ENCODE peak calls at places on chromosomes 5 and 9, in six cellular contexts. One of them, this sample, is unnamed.

GRCh38 chr5:8102714-8103113 is 233.8 kb downstream of the MTRR start:
- DNase-seq in A673: no peak
- DNase-seq in CD8-positive, alpha-beta T cell: no peak
- DNase-seq in heart left ventricle: no peak
- DNase-seq in AG10803: no peak
- DNase-seq in CD4-positive, CD25-positive, alpha-beta regulatory T cell: no peak
- DNase-seq in this sample: no peak

GRCh38 chr9:76086521-76086920 is 196.0 kb downstream of the PCSK5 start:
- DNase-seq in A673: no peak
- DNase-seq in CD8-positive, alpha-beta T cell: no peak
- DNase-seq in heart left ventricle: no peak
- DNase-seq in AG10803: peak; percentile 21
- DNase-seq in CD4-positive, CD25-positive, alpha-beta regulatory T cell: no peak
- DNase-seq in this sample: peak; percentile 11

GRCh38 chr9:114098660-114099522 is at the start of gene KIF12:
- DNase-seq in A673: peak; percentile 66
- DNase-seq in CD8-positive, alpha-beta T cell: peak; percentile 14
- DNase-seq in heart left ventricle: no peak
- DNase-seq in AG10803: no peak
- DNase-seq in CD4-positive, CD25-positive, alpha-beta regulatory T cell: no peak
- DNase-seq in this sample: no peak

GRCh38 chr5:157505496-157505895 is 45.5 kb downstream of the NIPAL4 start:
- DNase-seq in A673: no peak
- DNase-seq in CD8-positive, alpha-beta T cell: no peak
- DNase-seq in heart left ventricle: no peak
- DNase-seq in AG10803: no peak
- DNase-seq in CD4-positive, CD25-positive, alpha-beta regulatory T cell: no peak
- DNase-seq in this sample: no peak

GRCh38 chr9:134968011-134968822 is 50.5 kb upstream of the FCN1 start:
- DNase-seq in A673: peak; percentile 35
- DNase-seq in CD8-positive, alpha-beta T cell: no peak
- DNase-seq in heart left ventricle: no peak
- DNase-seq in AG10803: no peak
- DNase-seq in CD4-positive, CD25-positive, alpha-beta regulatory T cell: no peak
- DNase-seq in this sample: peak; percentile 13

GRCh38 chr9:137243626-137244485 is 2.8 kb downstream of the TUBB4B start:
- DNase-seq in A673: no peak
- DNase-seq in CD8-positive, alpha-beta T cell: no peak
- DNase-seq in heart left ventricle: no peak
- DNase-seq in AG10803: no peak
- DNase-seq in CD4-positive, CD25-positive, alpha-beta regulatory T cell: no peak
- DNase-seq in this sample: peak; percentile 20

GRCh38 chr9:27194401-27195091 is 85.5 kb downstream of the TEK start:
- DNase-seq in A673: no peak
- DNase-seq in CD8-positive, alpha-beta T cell: no peak
- DNase-seq in heart left ventricle: no peak
- DNase-seq in AG10803: peak; percentile 76
- DNase-seq in CD4-positive, CD25-positive, alpha-beta regulatory T cell: no peak
- DNase-seq in this sample: peak; percentile 71

GRCh38 chr5:147509041-147509709 is 693 bp downstream of the DPYSL3 start:
- DNase-seq in A673: no peak
- DNase-seq in CD8-positive, alpha-beta T cell: no peak
- DNase-seq in heart left ventricle: peak; percentile 42
- DNase-seq in AG10803: peak; percentile 17
- DNase-seq in CD4-positive, CD25-positive, alpha-beta regulatory T cell: no peak
- DNase-seq in this sample: peak; percentile 31

GRCh38 chr5:109688647-109688998 is 1.1 kb upstream of the MAN2A1 start:
- DNase-seq in A673: peak; percentile 82
- DNase-seq in CD8-positive, alpha-beta T cell: no peak
- DNase-seq in heart left ventricle: no peak
- DNase-seq in AG10803: no peak
- DNase-seq in CD4-positive, CD25-positive, alpha-beta regulatory T cell: peak; percentile 15
- DNase-seq in this sample: no peak

GRCh38 chr9:6584881-6585597 is 60.5 kb downstream of the GLDC start:
- DNase-seq in A673: peak; percentile 40
- DNase-seq in CD8-positive, alpha-beta T cell: no peak
- DNase-seq in heart left ventricle: no peak
- DNase-seq in AG10803: peak; percentile 44
- DNase-seq in CD4-positive, CD25-positive, alpha-beta regulatory T cell: no peak
- DNase-seq in this sample: peak; percentile 64

GRCh38 chr5:38162625-38163024 is 95.7 kb upstream of the EGFLAM start:
- DNase-seq in A673: no peak
- DNase-seq in CD8-positive, alpha-beta T cell: no peak
- DNase-seq in heart left ventricle: no peak
- DNase-seq in AG10803: no peak
- DNase-seq in CD4-positive, CD25-positive, alpha-beta regulatory T cell: no peak
- DNase-seq in this sample: no peak

GRCh38 chr9:133703571-133704399 is 34.4 kb downstream of the SARDH start:
- DNase-seq in A673: no peak
- DNase-seq in CD8-positive, alpha-beta T cell: peak; percentile 36
- DNase-seq in heart left ventricle: peak; percentile 5
- DNase-seq in AG10803: no peak
- DNase-seq in CD4-positive, CD25-positive, alpha-beta regulatory T cell: no peak
- DNase-seq in this sample: no peak

GRCh38 chr5:133992429-133993151 is 12.2 kb downstream of the VDAC1 start:
- DNase-seq in A673: no peak
- DNase-seq in CD8-positive, alpha-beta T cell: no peak
- DNase-seq in heart left ventricle: peak; percentile 69
- DNase-seq in AG10803: no peak
- DNase-seq in CD4-positive, CD25-positive, alpha-beta regulatory T cell: no peak
- DNase-seq in this sample: no peak

GRCh38 chr9:71638627-71639026 is 129.7 kb downstream of the CEMIP2 start:
- DNase-seq in A673: no peak
- DNase-seq in CD8-positive, alpha-beta T cell: no peak
- DNase-seq in heart left ventricle: peak; percentile 57
- DNase-seq in AG10803: no peak
- DNase-seq in CD4-positive, CD25-positive, alpha-beta regulatory T cell: no peak
- DNase-seq in this sample: peak; percentile 44

GRCh38 chr5:395156-395920 is 47.6 kb upstream of the EXOC3 start:
- DNase-seq in A673: no peak
- DNase-seq in CD8-positive, alpha-beta T cell: no peak
- DNase-seq in heart left ventricle: no peak
- DNase-seq in AG10803: peak; percentile 97
- DNase-seq in CD4-positive, CD25-positive, alpha-beta regulatory T cell: no peak
- DNase-seq in this sample: peak; percentile 73

GRCh38 chr9:93911871-93912554 is 43.1 kb downstream of the BARX1 start:
- DNase-seq in A673: no peak
- DNase-seq in CD8-positive, alpha-beta T cell: no peak
- DNase-seq in heart left ventricle: peak; percentile 45
- DNase-seq in AG10803: no peak
- DNase-seq in CD4-positive, CD25-positive, alpha-beta regulatory T cell: no peak
- DNase-seq in this sample: no peak

GRCh38 chr9:133713960-133714495 is 24.1 kb downstream of the SARDH start:
- DNase-seq in A673: no peak
- DNase-seq in CD8-positive, alpha-beta T cell: no peak
- DNase-seq in heart left ventricle: no peak
- DNase-seq in AG10803: no peak
- DNase-seq in CD4-positive, CD25-positive, alpha-beta regulatory T cell: no peak
- DNase-seq in this sample: no peak

GRCh38 chr5:157371655-157372471 is 88.2 kb upstream of the NIPAL4 start:
- DNase-seq in A673: no peak
- DNase-seq in CD8-positive, alpha-beta T cell: no peak
- DNase-seq in heart left ventricle: no peak
- DNase-seq in AG10803: peak; percentile 29
- DNase-seq in CD4-positive, CD25-positive, alpha-beta regulatory T cell: no peak
- DNase-seq in this sample: peak; percentile 34

GRCh38 chr5:174318578-174318977 is 273.1 kb downstream of the NSG2 start:
- DNase-seq in A673: no peak
- DNase-seq in CD8-positive, alpha-beta T cell: no peak
- DNase-seq in heart left ventricle: no peak
- DNase-seq in AG10803: no peak
- DNase-seq in CD4-positive, CD25-positive, alpha-beta regulatory T cell: no peak
- DNase-seq in this sample: no peak

GRCh38 chr5:72030237-72030636 is 77.0 kb upstream of the MAP1B start:
- DNase-seq in A673: no peak
- DNase-seq in CD8-positive, alpha-beta T cell: no peak
- DNase-seq in heart left ventricle: no peak
- DNase-seq in AG10803: no peak
- DNase-seq in CD4-positive, CD25-positive, alpha-beta regulatory T cell: no peak
- DNase-seq in this sample: no peak

GRCh38 chr5:135332519-135333150 is 66.4 kb downstream of the MACROH2A1 start:
- DNase-seq in A673: peak; percentile 62
- DNase-seq in CD8-positive, alpha-beta T cell: no peak
- DNase-seq in heart left ventricle: no peak
- DNase-seq in AG10803: peak; percentile 68
- DNase-seq in CD4-positive, CD25-positive, alpha-beta regulatory T cell: no peak
- DNase-seq in this sample: peak; percentile 78

GRCh38 chr5:56454219-56454862 is 221.2 kb upstream of the ANKRD55 start:
- DNase-seq in A673: no peak
- DNase-seq in CD8-positive, alpha-beta T cell: no peak
- DNase-seq in heart left ventricle: no peak
- DNase-seq in AG10803: no peak
- DNase-seq in CD4-positive, CD25-positive, alpha-beta regulatory T cell: no peak
- DNase-seq in this sample: no peak

GRCh38 chr5:154476343-154477213 is 1.4 kb downstream of the HAND1 start:
- DNase-seq in A673: no peak
- DNase-seq in CD8-positive, alpha-beta T cell: no peak
- DNase-seq in heart left ventricle: no peak
- DNase-seq in AG10803: no peak
- DNase-seq in CD4-positive, CD25-positive, alpha-beta regulatory T cell: no peak
- DNase-seq in this sample: no peak
- H3K4me3 ChIP-seq in A673: no peak overlapping the region
- H3K4me3 ChIP-seq in CD8-positive, alpha-beta T cell: no peak overlapping the region
- H3K4me3 ChIP-seq in heart left ventricle: peak overlapping the region; percentile 47
- H3K4me3 ChIP-seq in AG10803: no peak overlapping the region
- H3K4me3 ChIP-seq in CD4-positive, CD25-positive, alpha-beta regulatory T cell: no peak overlapping the region
- H3K4me3 ChIP-seq in this sample: peak overlapping the region; percentile 1

DNA sequence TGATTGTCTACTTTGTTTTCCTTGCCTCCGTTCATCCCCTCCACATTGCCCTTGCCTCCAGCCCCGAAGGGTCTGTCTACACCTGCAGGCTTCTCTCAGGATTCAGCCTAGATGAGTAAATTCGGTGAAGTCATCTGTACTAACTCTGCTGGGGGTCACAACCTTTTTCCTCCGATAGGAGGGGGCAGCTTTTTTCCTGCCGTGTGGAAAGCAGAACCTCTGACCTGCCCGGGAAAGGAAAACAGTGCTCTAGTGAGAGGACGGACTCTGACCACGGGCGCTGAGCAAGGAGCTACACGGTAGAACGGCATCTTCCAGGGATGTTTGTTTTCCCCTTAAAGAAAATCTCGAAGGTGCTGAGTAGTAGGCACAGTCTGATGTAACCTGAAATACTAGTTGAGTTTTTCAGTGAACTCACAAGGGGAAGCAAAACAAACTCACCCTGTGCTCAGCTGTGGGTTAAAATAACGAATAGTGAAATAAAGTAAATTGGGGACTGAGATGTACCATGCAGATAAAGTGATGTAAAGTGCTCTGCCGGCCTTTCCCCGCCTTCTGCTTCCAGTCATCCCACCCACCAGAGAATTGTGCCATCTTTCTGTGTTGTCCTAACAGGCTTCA is 281.8 kb downstream of the AOPEP start:
- DNase-seq in A673: no peak
- DNase-seq in CD8-positive, alpha-beta T cell: no peak
- DNase-seq in heart left ventricle: no peak
- DNase-seq in AG10803: no peak
- DNase-seq in CD4-positive, CD25-positive, alpha-beta regulatory T cell: no peak
- DNase-seq in this sample: peak; percentile 19
- H3K4me3 ChIP-seq in A673: no peak overlapping the region
- H3K4me3 ChIP-seq in CD8-positive, alpha-beta T cell: no peak overlapping the region
- H3K4me3 ChIP-seq in heart left ventricle: peak overlapping the region; percentile 86
- H3K4me3 ChIP-seq in AG10803: peak overlapping the region; percentile 86
- H3K4me3 ChIP-seq in CD4-positive, CD25-positive, alpha-beta regulatory T cell: no peak overlapping the region
- H3K4me3 ChIP-seq in this sample: peak overlapping the region; percentile 26

DNA sequence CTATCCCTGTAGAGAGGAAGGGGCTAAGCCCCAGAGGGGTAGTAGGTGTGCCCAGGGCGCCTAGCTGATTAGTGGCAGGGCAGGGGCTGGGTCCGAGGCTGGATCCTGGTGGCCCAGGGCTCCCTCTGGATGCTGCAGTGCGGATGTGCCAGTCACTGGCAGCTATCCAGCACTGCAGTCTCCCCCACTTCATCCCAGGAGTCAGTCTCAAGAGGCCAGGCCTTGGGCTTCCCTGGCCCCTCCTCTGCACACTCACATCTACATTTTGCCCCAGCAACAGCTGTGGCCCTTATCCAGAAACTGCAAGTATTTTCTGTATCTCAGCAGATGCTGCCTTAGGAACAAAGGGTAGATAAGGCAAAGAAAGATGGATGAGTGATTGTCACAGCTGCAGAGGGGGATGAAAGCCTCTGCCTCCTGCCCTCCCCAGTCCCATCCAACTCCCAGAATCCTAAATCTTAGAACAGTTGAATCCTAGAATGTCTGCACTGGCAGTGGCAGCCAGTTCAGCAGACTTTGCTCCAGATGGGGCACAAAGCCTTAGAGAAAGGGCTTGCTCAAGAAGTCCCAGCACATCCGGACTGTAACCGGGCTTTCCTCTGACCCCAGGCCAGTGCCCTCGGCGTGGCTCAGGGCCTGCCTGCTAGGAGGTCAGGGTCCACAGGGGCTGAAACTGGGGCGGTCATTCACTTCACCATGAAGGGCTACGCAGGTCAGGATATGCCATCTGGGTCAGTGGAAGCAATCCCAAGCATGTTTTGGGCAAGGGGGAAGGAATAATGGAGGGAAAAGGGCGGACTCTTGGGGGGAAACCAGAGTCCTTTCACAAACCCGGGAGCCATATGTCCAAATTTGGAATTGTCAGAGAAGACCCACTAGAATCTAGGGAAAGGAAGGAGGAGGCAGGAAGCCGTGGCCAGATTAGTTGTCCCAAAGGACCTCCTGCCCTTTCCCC is 1.5 kb downstream of the ANXA6 start:
- DNase-seq in A673: peak; percentile 34
- DNase-seq in CD8-positive, alpha-beta T cell: no peak
- DNase-seq in heart left ventricle: peak; percentile 33
- DNase-seq in AG10803: peak; percentile 54
- DNase-seq in CD4-positive, CD25-positive, alpha-beta regulatory T cell: no peak
- DNase-seq in this sample: peak; percentile 63
- H3K4me3 ChIP-seq in A673: peak overlapping the region; percentile 67
- H3K4me3 ChIP-seq in CD8-positive, alpha-beta T cell: peak overlapping the region; percentile 52
- H3K4me3 ChIP-seq in heart left ventricle: peak overlapping the region; percentile 93
- H3K4me3 ChIP-seq in AG10803: peak overlapping the region; percentile 89
- H3K4me3 ChIP-seq in CD4-positive, CD25-positive, alpha-beta regulatory T cell: peak overlapping the region; percentile 92
- H3K4me3 ChIP-seq in this sample: peak overlapping the region; percentile 99

GRCh38 chr5:175696855-175697198 is 39.0 kb downstream of the HRH2 start:
- DNase-seq in A673: no peak
- DNase-seq in CD8-positive, alpha-beta T cell: no peak
- DNase-seq in heart left ventricle: no peak
- DNase-seq in AG10803: no peak
- DNase-seq in CD4-positive, CD25-positive, alpha-beta regulatory T cell: no peak
- DNase-seq in this sample: no peak
- H3K4me3 ChIP-seq in A673: no peak overlapping the region
- H3K4me3 ChIP-seq in CD8-positive, alpha-beta T cell: no peak overlapping the region
- H3K4me3 ChIP-seq in heart left ventricle: no peak overlapping the region
- H3K4me3 ChIP-seq in AG10803: no peak overlapping the region
- H3K4me3 ChIP-seq in CD4-positive, CD25-positive, alpha-beta regulatory T cell: no peak overlapping the region
- H3K4me3 ChIP-seq in this sample: no peak overlapping the region

This sample was measured in cardiac fibroblast.